ENCODE peak calls at places on chromosomes 3 and 15, in four cellular contexts. Z is heart right ventricle, A is WERI-Rb-1, S is GM12878. J is an unnamed sample.

GRCh38 chr3:159669024-159669476 is 319.6 kb upstream of the IL12A start:
- DNase-seq in Z (no peak), A (no peak), S (no peak), J (peak)

GRCh38 chr3:184155644-184156521 is 706 bp downstream of the DVL3 start:
- DNase-seq in Z (peak), A (peak), S (no peak), J (peak)

GRCh38 chr3:169847896-169848295 is 21.8 kb downstream of the LRRC31 start:
- DNase-seq in Z (no peak), A (no peak), S (no peak), J (no peak)

GRCh38 chr3:66038726-66039589 is at the start of gene MAGI1:
- DNase-seq in Z (peak), A (peak), S (no peak), J (peak)

GRCh38 chr15:32833323-32833944 is 115.6 kb downstream of the GREM1 start:
- DNase-seq in Z (no peak), A (no peak), S (no peak), J (peak)

GRCh38 chr15:61712124-61712759 is 348.0 kb downstream of the VPS13C start:
- DNase-seq in Z (no peak), A (no peak), S (no peak), J (no peak)

GRCh38 chr15:49314729-49315128 is 108.3 kb upstream of the FGF7 start:
- DNase-seq in Z (no peak), A (no peak), S (no peak), J (no peak)

GRCh38 chr3:179653777-179654117 is 907 bp downstream of the USP13 start:
- DNase-seq in Z (no peak), A (no peak), S (no peak), J (no peak)

GRCh38 chr3:124513610-124513997 is 216.6 kb upstream of the UMPS start:
- DNase-seq in Z (no peak), A (no peak), S (no peak), J (no peak)

GRCh38 chr3:9028134-9028533 is 64.9 kb upstream of the RAD18 start:
- DNase-seq in Z (peak), A (no peak), S (no peak), J (peak)

GRCh38 chr3:139388961-139389551 is 391 bp downstream of the COPB2 start:
- DNase-seq in Z (no peak), A (no peak), S (no peak), J (no peak)

GRCh38 chr15:79009388-79009787 is 64.5 kb upstream of the CTSH start:
- DNase-seq in Z (no peak), A (no peak), S (no peak), J (no peak)

GRCh38 chr3:104596551-104596950 is 770.2 kb upstream of the ALCAM start:
- DNase-seq in Z (no peak), A (peak), S (peak), J (peak)

GRCh38 chr15:36291501-36291900 is 287.9 kb upstream of the CDIN1 start:
- DNase-seq in Z (no peak), A (no peak), S (no peak), J (no peak)

GRCh38 chr3:183350164-183350563 is 78.3 kb downstream of the MCF2L2 start:
- DNase-seq in Z (no peak), A (no peak), S (no peak), J (no peak)

GRCh38 chr15:101024111-101024695 is 105.0 kb downstream of the LRRK1 start:
- DNase-seq in Z (no peak), A (no peak), S (no peak), J (no peak)

GRCh38 chr3:1515842-1516241 is 423.0 kb downstream of the CNTN6 start:
- DNase-seq in Z (no peak), A (no peak), S (no peak), J (no peak)

GRCh38 chr3:127035672-127036071 is 52.8 kb downstream of the PLXNA1 start:
- DNase-seq in Z (peak), A (no peak), S (no peak), J (peak)

GRCh38 chr3:38039899-38040261 is 872 bp downstream of the DLEC1 start:
- DNase-seq in Z (peak), A (no peak), S (peak), J (peak)

GRCh38 chr3:73827658-73828313 is 203.0 kb upstream of the PDZRN3 start:
- DNase-seq in Z (no peak), A (no peak), S (no peak), J (no peak)

GRCh38 chr3:44890852-44891251 is 16.4 kb downstream of the TGM4 start:
- DNase-seq in Z (no peak), A (no peak), S (no peak), J (no peak)

DNA sequence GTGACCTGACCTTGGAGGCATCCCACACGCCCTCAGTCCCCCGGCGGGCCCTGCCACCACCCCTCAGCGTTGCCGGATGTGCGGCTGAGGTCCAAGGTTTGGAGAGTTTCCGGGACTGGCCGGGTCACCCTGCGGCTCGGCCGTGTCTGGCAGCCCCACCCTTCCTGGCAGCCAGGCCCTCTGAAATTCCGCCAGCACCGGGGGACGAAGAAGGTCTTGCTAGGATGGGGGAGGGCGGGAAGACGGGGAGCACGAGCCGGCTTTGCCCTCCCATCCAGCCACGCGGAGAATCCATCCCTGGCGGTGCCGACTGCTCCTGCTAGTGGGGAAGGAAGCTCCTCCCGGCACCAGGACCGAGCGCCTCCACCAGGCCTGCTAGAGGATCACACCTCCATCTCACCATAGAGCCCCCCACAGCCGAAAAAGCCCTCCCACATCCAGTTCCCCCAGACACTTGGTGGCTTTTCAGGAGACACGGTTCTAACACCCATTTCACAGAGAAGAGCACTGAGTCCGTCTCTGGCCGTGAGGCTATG is 81.5 kb downstream of the CPN2 start:
- DNase-seq in Z (peak), A (no peak), S (no peak), J (no peak)
- TF ChIP-seq CTCF in Z (peak), A (no peak), S (no peak), J (no peak)

DNA sequence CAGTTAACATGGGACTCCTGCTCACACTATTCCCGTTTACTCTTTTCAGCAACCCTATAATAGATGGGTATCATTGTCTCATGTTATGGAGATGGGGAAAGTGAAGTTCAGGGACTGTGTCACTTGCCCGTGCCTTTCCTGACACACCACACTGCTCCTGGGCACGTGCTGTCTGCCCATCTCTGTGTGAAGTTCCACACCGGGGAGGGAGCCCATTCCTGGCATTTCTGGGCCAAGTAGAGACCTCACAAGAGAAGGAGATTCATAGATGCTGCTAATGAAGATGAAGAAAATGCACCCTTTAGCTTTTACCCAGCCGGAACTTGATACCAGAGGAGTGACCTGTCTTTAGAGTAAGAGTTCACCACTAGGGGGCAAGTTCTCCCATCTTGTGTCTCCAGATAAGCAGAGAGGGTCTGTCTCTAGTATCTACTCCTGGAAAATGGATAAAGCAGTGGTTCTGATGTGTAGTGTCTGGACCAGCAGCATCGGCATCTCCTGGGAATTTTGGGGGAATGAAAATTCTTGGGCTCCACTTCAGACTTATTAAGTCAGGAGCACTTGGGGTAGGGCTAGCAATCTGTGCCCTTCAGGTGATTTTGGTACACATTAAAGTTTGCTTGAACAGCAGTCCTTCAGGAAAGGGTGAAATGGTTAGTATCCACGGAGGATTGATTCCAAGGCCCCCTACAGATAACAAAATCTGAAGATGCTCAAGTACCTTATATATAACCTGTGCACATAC is 2.0 kb upstream of the TOPBP1 start:
- DNase-seq in Z (no peak), A (peak), S (no peak), J (peak)
- TF ChIP-seq CTCF in Z (peak), A (peak), S (peak), J (peak)

GRCh38 chr3:192212335-192212734 is 515.0 kb downstream of the FGF12 start:
- DNase-seq in Z (no peak), A (no peak), S (no peak), J (no peak)
- TF ChIP-seq CTCF in Z (no peak), A (no peak), S (peak), J (peak)

DNA sequence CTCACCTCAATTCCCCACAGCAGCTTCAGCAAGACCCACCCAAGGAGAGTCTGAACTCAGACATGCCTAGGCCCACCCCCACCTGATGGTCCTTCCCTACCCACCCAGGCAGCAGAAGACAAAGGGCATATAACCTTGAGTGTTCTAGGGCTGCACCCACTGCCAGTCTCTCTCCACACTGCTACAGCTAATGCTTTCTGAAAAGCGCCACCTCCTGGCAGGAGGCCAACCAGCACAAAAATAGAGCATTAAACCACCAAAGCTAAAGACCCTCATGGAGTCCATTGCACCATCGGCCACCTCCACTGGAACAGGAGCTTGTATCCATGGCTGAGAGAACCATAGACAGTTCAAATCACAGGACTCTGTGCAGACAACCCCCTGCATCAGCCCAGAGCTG is 11.3 kb upstream of the RPL39L start:
- DNase-seq in Z (no peak), A (peak), S (no peak), J (no peak)
- TF ChIP-seq CTCF in Z (peak), A (peak), S (peak), J (no peak)

GRCh38 chr3:14274999-14275961 is 96.7 kb downstream of the LSM3 start:
- DNase-seq in Z (no peak), A (peak), S (no peak), J (no peak)
- TF ChIP-seq CTCF in Z (peak), A (peak), S (peak), J (peak)

GRCh38 chr3:277873-278272 is 81.3 kb downstream of the CHL1 start:
- DNase-seq in Z (no peak), A (no peak), S (no peak), J (no peak)
- TF ChIP-seq CTCF in Z (no peak), A (no peak), S (no peak), J (no peak)

DNA sequence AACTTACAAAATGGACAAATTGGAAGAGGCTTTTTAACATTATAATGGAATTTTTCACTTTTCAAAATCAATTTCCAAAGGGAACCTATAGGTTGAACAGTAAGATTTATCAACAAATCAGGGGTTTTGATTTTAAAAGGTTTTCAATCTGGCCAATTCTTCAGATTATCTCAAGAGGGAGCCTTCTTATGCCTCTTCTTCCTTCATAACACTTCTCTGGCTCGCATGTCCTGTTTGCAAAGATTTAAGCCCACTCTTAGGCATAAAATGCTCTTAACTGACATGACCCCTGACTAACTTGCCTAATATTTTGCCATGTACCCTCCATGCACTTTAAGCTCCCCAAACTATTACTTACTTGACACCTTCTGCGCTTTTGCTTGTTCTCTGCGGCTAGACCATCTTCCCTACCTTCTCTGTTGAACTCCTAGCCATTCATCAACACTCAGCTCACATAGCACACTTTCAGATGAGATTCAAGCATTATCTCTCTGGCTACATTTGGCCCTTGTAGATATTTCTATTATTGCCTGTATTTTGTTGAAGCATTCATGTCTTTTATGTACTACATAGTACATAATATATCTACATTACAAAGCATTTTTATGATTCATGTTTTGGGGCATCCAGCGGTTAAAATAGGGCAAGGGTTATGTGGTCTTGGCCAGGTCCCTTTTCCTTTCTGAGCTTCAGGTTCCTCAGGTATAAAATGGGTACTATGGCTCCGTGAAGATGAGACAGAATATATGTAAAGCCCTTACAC is 1.0 kb upstream of the ARIH1 start:
- DNase-seq in Z (no peak), A (no peak), S (peak), J (no peak)
- TF ChIP-seq CTCF in Z (peak), A (no peak), S (peak), J (no peak)

GRCh38 chr3:175121225-175121624 is 262.1 kb downstream of the NAALADL2 start:
- DNase-seq in Z (no peak), A (peak), S (no peak), J (no peak)
- TF ChIP-seq CTCF in Z (no peak), A (peak), S (peak), J (peak)

DNA sequence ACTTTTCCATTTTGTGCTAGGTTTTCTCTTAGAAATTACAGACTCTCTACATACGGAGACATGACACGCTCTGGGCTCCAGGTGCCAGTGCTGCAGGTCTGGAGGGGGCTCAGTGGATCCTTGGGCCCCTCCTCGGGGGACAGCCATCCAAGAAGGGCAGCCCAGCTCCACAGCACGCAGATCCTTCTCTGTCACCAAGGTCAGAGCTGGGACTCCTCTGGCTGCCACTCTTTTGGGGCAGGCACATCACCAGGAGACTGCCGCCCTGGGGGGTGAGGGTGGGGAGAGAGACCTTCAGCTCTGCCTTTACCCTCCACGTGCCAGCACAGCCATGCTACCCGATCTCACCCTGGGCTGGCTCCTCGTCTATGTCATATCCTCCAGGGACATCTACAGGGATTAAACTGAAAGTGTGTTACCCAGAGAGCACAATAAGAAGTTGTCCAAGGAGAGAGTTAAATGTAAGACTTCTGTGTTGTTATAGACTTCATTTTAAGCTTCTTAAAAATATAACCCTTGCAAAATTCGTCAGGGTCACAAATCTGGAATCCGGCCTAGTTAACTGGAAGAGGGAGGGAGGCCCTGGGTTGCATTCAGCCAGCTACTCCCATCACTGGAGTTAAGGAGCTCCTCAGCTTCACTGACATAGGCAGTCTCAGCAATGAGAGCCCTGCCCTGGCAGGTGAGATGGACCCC is 65.5 kb downstream of the ATP10A start:
- DNase-seq in Z (no peak), A (peak), S (no peak), J (peak)
- TF ChIP-seq CTCF in Z (no peak), A (no peak), S (no peak), J (no peak)